ENCODE peak calls at places on chromosome 9, in nine cellular contexts. A is LoVo; M is naive thymus-derived CD8-positive, alpha-beta T cell; J is stimulated activated CD8-positive, alpha-beta memory T cell treated with anti-CD3 and anti-CD28 coated beads, Interleukin-2, amount 100 ng/mL, for 48 hours; N is CD4-positive, CD25-positive, alpha-beta regulatory T cell; E is heart left ventricle; Z is A549; B is prostate gland; D is ELR. T is an unnamed sample.

GRCh38 chr9:18910858-18911257 is 122.2 kb downstream of the SAXO1 start:
- DNase-seq in A (no peak), M (no peak), J (no peak), N (no peak), E (no peak), Z (no peak), B (no peak), D (no peak), T (no peak)

GRCh38 chr9:95349109-95350038 is 31.9 kb upstream of the FANCC start:
- DNase-seq in A (no peak), M (no peak), J (no peak), N (no peak), E (no peak), Z (no peak), B (no peak), D (no peak), T (no peak)

GRCh38 chr9:105246656-105247162 is 2.3 kb downstream of the SLC44A1 start:
- DNase-seq in A (no peak), M (no peak), J (no peak), N (no peak), E (no peak), Z (no peak), B (no peak), D (no peak), T (no peak)

GRCh38 chr9:7205806-7206205 is 448.0 kb downstream of the KDM4C start:
- DNase-seq in A (no peak), M (no peak), J (no peak), N (no peak), E (no peak), Z (no peak), B (no peak), D (no peak), T (no peak)

GRCh38 chr9:92655896-92656536 is 13.9 kb downstream of the IPPK start:
- DNase-seq in A (no peak), M (no peak), J (no peak), N (no peak), E (no peak), Z (no peak), B (no peak), D (no peak), T (no peak)

GRCh38 chr9:85425153-85425611 is 316.6 kb downstream of the AGTPBP1 start:
- DNase-seq in A (peak; percentile 45), M (peak; percentile 7), J (peak; percentile 57), N (no peak), E (peak; percentile 54), Z (peak; percentile 62), B (peak; percentile 28), D (peak; percentile 48), T (peak; percentile 25)

GRCh38 chr9:26904671-26905070 is 12.1 kb upstream of the CAAP1 start:
- DNase-seq in A (no peak), M (no peak), J (no peak), N (no peak), E (no peak), Z (no peak), B (no peak), D (no peak), T (no peak)

GRCh38 chr9:138022756-138023393 is 145.3 kb downstream of the CACNA1B start:
- DNase-seq in A (no peak), M (no peak), J (no peak), N (no peak), E (no peak), Z (no peak), B (no peak), D (no peak), T (no peak)

GRCh38 chr9:83533296-83533695 is 4.9 kb downstream of the FRMD3 start:
- DNase-seq in A (no peak), M (no peak), J (no peak), N (no peak), E (no peak), Z (no peak), B (no peak), D (peak; percentile 25), T (no peak)

GRCh38 chr9:34557421-34558321 is 31.9 kb downstream of the CNTFR start:
- DNase-seq in A (no peak), M (no peak), J (no peak), N (no peak), E (no peak), Z (no peak), B (no peak), D (no peak), T (no peak)

GRCh38 chr9:120619751-120620655 is 40.0 kb upstream of the CDK5RAP2 start:
- DNase-seq in A (peak; percentile 62), M (peak; percentile 47), J (peak; percentile 26), N (peak; percentile 34), E (peak; percentile 32), Z (peak; percentile 77), B (peak; percentile 71), D (peak; percentile 78), T (peak; percentile 52)

GRCh38 chr9:123684393-123685149 is 245.4 kb downstream of the DENND1A start:
- DNase-seq in A (no peak), M (no peak), J (no peak), N (no peak), E (no peak), Z (no peak), B (no peak), D (no peak), T (no peak)

GRCh38 chr9:74379718-74380117 is 117.4 kb upstream of the RORB start:
- DNase-seq in A (peak; percentile 42), M (peak; percentile 13), J (no peak), N (no peak), E (no peak), Z (peak; percentile 45), B (peak; percentile 33), D (peak; percentile 3), T (no peak)

GRCh38 chr9:3045153-3045552 is 201.3 kb upstream of the PUM3 start:
- DNase-seq in A (no peak), M (no peak), J (no peak), N (no peak), E (no peak), Z (no peak), B (no peak), D (no peak), T (no peak)

GRCh38 chr9:123423036-123423640 is 67.1 kb downstream of the CRB2 start:
- DNase-seq in A (no peak), M (no peak), J (no peak), N (no peak), E (no peak), Z (no peak), B (no peak), D (no peak), T (no peak)

GRCh38 chr9:90189306-90189705 is 453.3 kb downstream of the DIRAS2 start:
- DNase-seq in A (no peak), M (no peak), J (no peak), N (no peak), E (no peak), Z (no peak), B (no peak), D (no peak), T (no peak)

GRCh38 chr9:93810028-93810971 is 144.9 kb downstream of the BARX1 start:
- DNase-seq in A (no peak), M (no peak), J (no peak), N (no peak), E (no peak), Z (no peak), B (no peak), D (no peak), T (no peak)

GRCh38 chr9:90961375-90961774 is 159.8 kb downstream of the SYK start:
- DNase-seq in A (no peak), M (no peak), J (no peak), N (no peak), E (peak; percentile 41), Z (no peak), B (no peak), D (no peak), T (no peak)

GRCh38 chr9:38068866-38069628 is at the start of gene SHB:
- DNase-seq in A (peak; percentile 83), M (peak; percentile 73), J (peak; percentile 66), N (peak; percentile 73), E (peak; percentile 90), Z (peak; percentile 71), B (peak; percentile 81), D (peak; percentile 83), T (peak; percentile 21)

GRCh38 chr9:115262952-115263351 is 145.0 kb upstream of the TNC start:
- DNase-seq in A (no peak), M (no peak), J (no peak), N (no peak), E (no peak), Z (peak; percentile 23), B (no peak), D (peak; percentile 76), T (no peak)

GRCh38 chr9:112532427-112532826 is 45.8 kb downstream of the KIAA1958 start:
- DNase-seq in A (no peak), M (no peak), J (no peak), N (no peak), E (peak; percentile 33), Z (no peak), B (no peak), D (no peak), T (no peak)

GRCh38 chr9:120184266-120184665 is 395.7 kb downstream of the CDK5RAP2 start:
- DNase-seq in A (no peak), M (no peak), J (no peak), N (no peak), E (no peak), Z (no peak), B (no peak), D (no peak), T (no peak)

GRCh38 chr9:100129772-100130171 is 30.7 kb downstream of the INVS start:
- DNase-seq in A (no peak), M (no peak), J (no peak), N (no peak), E (no peak), Z (no peak), B (no peak), D (no peak), T (no peak)

GRCh38 chr9:96318921-96319560 is 17.1 kb upstream of the HSD17B3 start:
- DNase-seq in A (no peak), M (no peak), J (no peak), N (no peak), E (no peak), Z (no peak), B (no peak), D (no peak), T (no peak)

GRCh38 chr9:4375424-4376195 is 75.7 kb upstream of the GLIS3 start:
- DNase-seq in A (peak; percentile 61), M (peak; percentile 26), J (no peak), N (no peak), E (no peak), Z (peak; percentile 59), B (peak; percentile 7), D (peak; percentile 81), T (peak; percentile 23)

GRCh38 chr9:133515240-133515610 is 9.5 kb downstream of the MYMK start:
- DNase-seq in A (no peak), M (no peak), J (no peak), N (no peak), E (peak; percentile 14), Z (no peak), B (no peak), D (no peak), T (no peak)

GRCh38 chr9:123710299-123710698 is 219.6 kb downstream of the DENND1A start:
- DNase-seq in A (no peak), M (no peak), J (no peak), N (no peak), E (no peak), Z (peak; percentile 60), B (no peak), D (peak; percentile 84), T (no peak)

GRCh38 chr9:69925452-69925851 is 104.8 kb downstream of the CFAP95 start:
- DNase-seq in A (no peak), M (no peak), J (no peak), N (no peak), E (no peak), Z (no peak), B (no peak), D (no peak), T (no peak)

GRCh38 chr9:133960568-133961129 is 31.5 kb downstream of the VAV2 start:
- DNase-seq in A (no peak), M (no peak), J (no peak), N (no peak), E (peak; percentile 38), Z (no peak), B (no peak), D (no peak), T (no peak)

T was measured in NCI-H1694 treated with DMSO at 0.1 percent for 48 hours.